ENCODE peak calls at places on chromosomes 5 and 9, in five cellular contexts. U is uterus; Y is CD4-positive, alpha-beta T cell; S is brain microvascular endothelial cell; R is colonic mucosa. A is an unnamed sample. For H3K27me3, the result is how much of the 10 kb centered on the place peaks cover.

GRCh38 chr5:158236511-158237335 is 377.8 kb upstream of the CLINT1 start:
- DNase-seq in U (no peak), Y (no peak), S (peak), R (no peak), A (no peak)

GRCh38 chr9:81058776-81059175 is 630.6 kb downstream of the TLE1 start:
- DNase-seq in U (no peak), Y (no peak), S (no peak), R (no peak), A (no peak)

GRCh38 chr5:143557061-143557818 is 153.8 kb upstream of the NR3C1 start:
- DNase-seq in U (no peak), Y (no peak), S (peak), R (no peak), A (no peak)

GRCh38 chr9:124078641-124079040 is 67.1 kb downstream of the LHX2 start:
- DNase-seq in U (no peak), Y (no peak), S (no peak), R (no peak), A (no peak)

GRCh38 chr9:72363908-72364678 is 915 bp downstream of the ZFAND5 start:
- DNase-seq in U (peak), Y (peak), S (no peak), R (peak), A (peak)

GRCh38 chr9:110078626-110079025 is 129.3 kb downstream of the C9orf152 start:
- DNase-seq in U (no peak), Y (no peak), S (no peak), R (no peak), A (no peak)

GRCh38 chr5:42467572-42467971 is 44.3 kb downstream of the GHR start:
- DNase-seq in U (no peak), Y (no peak), S (no peak), R (no peak), A (no peak)

GRCh38 chr5:159341914-159342313 is 11.6 kb upstream of the IL12B start:
- DNase-seq in U (no peak), Y (peak), S (peak), R (peak), A (peak)

GRCh38 chr5:68661237-68661636 is 432.6 kb upstream of the SLC30A5 start:
- DNase-seq in U (no peak), Y (no peak), S (peak), R (peak), A (no peak)

GRCh38 chr5:127027539-127027938 is 2.8 kb downstream of the MARCHF3 start:
- DNase-seq in U (no peak), Y (no peak), S (no peak), R (no peak), A (no peak)
- H3K27me3 ChIP-seq in U (under half), Y (under half), S (under half), R (under half), A (under half)

GRCh38 chr5:88683506-88684135 is 199.4 kb downstream of the MEF2C start:
- DNase-seq in U (no peak), Y (no peak), S (no peak), R (no peak), A (no peak)
- H3K27me3 ChIP-seq in U (half or more), Y (half or more), S (half or more), R (half or more), A (half or more)

GRCh38 chr9:34310205-34310604 is 18.9 kb downstream of the KIF24 start:
- DNase-seq in U (no peak), Y (no peak), S (no peak), R (no peak), A (no peak)
- H3K27me3 ChIP-seq in U (under half), Y (under half), S (under half), R (under half), A (under half)

DNA sequence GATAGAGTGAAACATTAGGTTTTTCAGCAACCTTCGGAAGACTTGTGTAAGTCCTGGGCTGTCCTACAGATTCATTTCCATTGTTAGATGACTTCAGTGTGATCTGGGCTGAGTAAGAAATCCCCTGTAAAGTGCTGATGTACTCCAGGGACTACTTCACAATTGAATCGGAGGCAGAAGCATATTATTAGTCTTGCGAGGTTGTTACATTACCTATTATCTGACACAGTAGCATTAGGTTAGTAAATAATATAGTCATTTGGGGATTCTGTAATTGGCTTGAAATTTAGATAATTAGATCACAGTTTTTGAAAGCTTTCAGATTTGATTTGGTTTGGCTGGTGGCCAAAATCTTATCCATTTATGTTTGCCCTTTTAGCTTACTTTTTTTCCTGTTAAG is 62.4 kb downstream of the DMRT1 start:
- DNase-seq in U (no peak), Y (no peak), S (no peak), R (no peak), A (no peak)
- H3K27me3 ChIP-seq in U (under half), Y (under half), S (under half), R (under half), A (half or more)

DNA sequence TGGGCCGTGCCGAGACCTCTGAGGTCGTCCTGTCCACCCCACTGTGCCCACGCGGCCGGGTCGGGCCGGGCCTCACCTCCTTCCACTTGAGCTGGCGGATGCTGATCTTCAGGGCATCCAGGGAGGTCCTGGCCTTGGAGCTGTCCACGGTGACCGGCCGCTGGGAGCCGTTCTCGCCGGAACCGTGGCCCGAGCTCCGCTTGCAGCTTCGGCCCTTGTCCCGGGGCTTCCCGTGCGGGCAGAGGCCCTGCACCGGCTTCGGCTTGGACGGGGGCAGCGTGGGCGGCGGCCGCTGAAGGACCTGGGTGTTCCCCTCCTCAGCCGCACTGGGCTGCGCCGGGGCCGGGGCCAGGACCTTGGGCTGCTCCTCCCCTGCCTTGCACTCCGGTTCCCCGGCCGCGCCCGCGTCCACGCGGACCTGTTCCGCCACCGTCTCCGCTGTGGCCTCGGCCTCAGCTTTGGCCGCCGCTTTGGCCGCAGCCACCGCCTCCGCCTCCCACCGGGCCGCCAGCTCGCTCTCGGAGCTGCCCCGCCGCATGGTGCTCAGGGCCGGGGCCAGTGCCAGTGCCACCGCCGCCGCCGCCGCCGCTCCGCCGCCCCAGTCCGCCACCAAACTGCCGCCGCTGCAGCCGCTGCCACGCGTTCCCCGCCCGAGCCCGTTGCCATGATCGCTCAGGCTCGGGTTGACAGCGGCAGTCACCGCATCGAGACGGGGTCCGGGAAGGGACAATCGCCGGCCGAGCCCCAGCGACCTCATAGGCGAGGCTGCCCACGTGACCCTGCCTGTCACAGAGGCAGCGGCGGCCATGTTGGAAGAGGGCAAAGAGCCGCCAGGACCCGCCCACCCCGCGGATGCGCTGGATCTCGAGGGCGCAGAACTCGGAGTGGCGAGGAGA is at the start of gene TTLL11:
- DNase-seq in U (peak), Y (peak), S (peak), R (peak), A (peak)
- H3K27me3 ChIP-seq in U (under half), Y (under half), S (under half), R (under half), A (under half)

GRCh38 chr9:34579097-34579818 is 10.3 kb downstream of the CNTFR start:
- DNase-seq in U (no peak), Y (no peak), S (no peak), R (no peak), A (no peak)

GRCh38 chr9:34578241-34579096 is 11.1 kb downstream of the CNTFR start:
- DNase-seq in U (no peak), Y (no peak), S (peak), R (no peak), A (no peak)

GRCh38 chr9:34580358-34580757 is 9.2 kb downstream of the CNTFR start:
- DNase-seq in U (no peak), Y (no peak), S (no peak), R (no peak), A (no peak)

GRCh38 chr9:34581318-34581717 is 8.2 kb downstream of the CNTFR start:
- DNase-seq in U (no peak), Y (no peak), S (no peak), R (no peak), A (no peak)

GRCh38 chr9:34579819-34580185 is 9.7 kb downstream of the CNTFR start:
- DNase-seq in U (no peak), Y (no peak), S (no peak), R (no peak), A (no peak)
- H3K27me3 ChIP-seq in U (under half), Y (half or more), S (half or more), R (under half), A (half or more)

DNA sequence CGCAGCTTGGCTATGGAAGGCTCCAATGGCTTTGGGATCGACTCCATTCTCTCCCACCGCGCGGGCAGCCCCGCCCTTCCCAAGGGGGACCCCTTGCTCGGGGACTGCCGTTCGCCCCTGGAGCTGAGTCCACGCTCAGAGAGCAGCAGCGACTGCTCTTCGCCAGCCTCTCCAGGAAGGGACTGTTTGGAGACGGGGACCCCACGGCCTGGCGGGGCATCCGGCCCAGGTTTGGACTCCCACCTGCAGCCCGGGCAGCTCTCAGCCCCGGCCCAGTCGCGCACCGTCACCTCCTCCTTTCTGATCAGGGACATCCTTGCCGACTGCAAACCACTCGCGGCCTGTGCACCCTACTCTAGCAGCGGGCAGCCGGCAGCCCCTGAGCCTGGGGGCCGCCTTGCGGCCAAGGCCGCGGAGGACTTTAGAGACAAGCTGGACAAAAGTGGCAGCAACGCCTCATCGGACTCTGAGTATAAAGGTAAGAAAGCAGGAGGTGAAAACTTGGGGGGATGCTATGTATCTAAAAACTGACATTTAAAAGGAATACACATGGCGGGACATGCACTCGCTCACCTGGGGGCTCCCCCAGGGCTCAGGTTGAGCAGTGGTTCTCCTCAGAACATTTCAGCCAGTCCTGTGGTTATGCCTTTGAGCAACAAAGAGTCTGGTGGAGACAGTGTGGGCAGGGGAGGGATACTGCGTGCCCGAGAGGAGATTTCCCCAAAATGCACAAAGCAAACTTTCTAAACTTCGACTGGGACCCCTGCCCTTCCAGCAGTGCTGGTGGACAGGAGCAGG is 579 bp downstream of the BARHL1 start:
- DNase-seq in U (no peak), Y (no peak), S (no peak), R (no peak), A (no peak)
- H3K27me3 ChIP-seq in U (half or more), Y (half or more), S (half or more), R (half or more), A (half or more)

GRCh38 chr9:132497731-132498130 is 84.7 kb upstream of the BARHL1 start:
- DNase-seq in U (no peak), Y (no peak), S (no peak), R (no peak), A (no peak)

GRCh38 chr9:132500193-132500592 is 82.2 kb upstream of the BARHL1 start:
- DNase-seq in U (no peak), Y (no peak), S (no peak), R (no peak), A (no peak)

GRCh38 chr9:132502480-132502879 is 79.9 kb upstream of the BARHL1 start:
- DNase-seq in U (no peak), Y (no peak), S (no peak), R (no peak), A (no peak)

GRCh38 chr9:132498811-132499210 is 83.6 kb upstream of the BARHL1 start:
- DNase-seq in U (no peak), Y (no peak), S (no peak), R (no peak), A (no peak)

DNA sequence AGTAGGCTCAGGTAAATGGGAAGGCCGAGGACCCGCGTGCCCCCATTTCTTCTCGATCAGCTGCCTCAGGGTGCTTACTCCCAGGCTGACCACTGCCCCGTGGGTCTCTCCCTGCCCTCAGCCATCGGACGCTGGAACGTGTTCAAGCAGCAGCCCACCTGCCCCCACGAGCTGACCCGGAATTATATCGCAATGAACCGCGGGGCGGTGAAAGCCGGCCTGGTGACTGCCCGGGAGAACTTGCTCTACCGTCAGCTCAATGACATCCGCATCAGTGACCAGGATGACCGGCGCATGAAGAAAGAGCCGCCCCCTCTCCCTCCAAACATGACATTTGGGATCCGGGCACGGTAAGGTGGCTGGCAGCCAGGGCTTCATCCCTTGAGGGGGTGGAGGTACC is 83.2 kb upstream of the BARHL1 start:
- DNase-seq in U (no peak), Y (no peak), S (no peak), R (no peak), A (no peak)
- H3K27me3 ChIP-seq in U (under half), Y (under half), S (under half), R (under half), A (under half)